ENCODE peak calls at places on chromosomes 3 and 15, in four cellular contexts. One of them, this sample, is unnamed.

GRCh38 chr3:100083209-100083608 is 31.1 kb downstream of the FILIP1L start:
- DNase-seq in K562: no peak
- DNase-seq in A549: no peak
- DNase-seq in HepG2: no peak
- DNase-seq in this sample: no peak

GRCh38 chr3:62154457-62155148 is 218.7 kb downstream of the FEZF2 start:
- DNase-seq in A549: no peak
- DNase-seq in HepG2: peak; percentile 7
- DNase-seq in K562: no peak
- DNase-seq in this sample: no peak

GRCh38 chr15:101070502-101071273 is 151.5 kb downstream of the LRRK1 start:
- DNase-seq in HepG2: peak; percentile 99
- DNase-seq in A549: no peak
- DNase-seq in K562: no peak
- DNase-seq in this sample: no peak

GRCh38 chr15:48795901-48796300 is 15.0 kb downstream of the CEP152 start:
- DNase-seq in HepG2: no peak
- DNase-seq in K562: peak; percentile 26
- DNase-seq in A549: no peak
- DNase-seq in this sample: no peak

GRCh38 chr3:56042326-56042951 is 425.8 kb downstream of the ERC2 start:
- DNase-seq in HepG2: peak; percentile 5
- DNase-seq in K562: peak; percentile 7
- DNase-seq in A549: peak; percentile 3
- DNase-seq in this sample: no peak

GRCh38 chr3:5192568-5193319 is 5.2 kb downstream of the EDEM1 start:
- DNase-seq in A549: no peak
- DNase-seq in K562: no peak
- DNase-seq in HepG2: no peak
- DNase-seq in this sample: no peak

GRCh38 chr15:73985101-73985873 is 6.8 kb downstream of the STOML1 start:
- DNase-seq in HepG2: no peak
- DNase-seq in A549: no peak
- DNase-seq in K562: no peak
- DNase-seq in this sample: no peak

GRCh38 chr3:22013641-22014040 is 262.6 kb upstream of the ZNF385D start:
- DNase-seq in A549: no peak
- DNase-seq in K562: no peak
- DNase-seq in HepG2: no peak
- DNase-seq in this sample: no peak

GRCh38 chr3:47836986-47837385 is 34.0 kb downstream of the DHX30 start:
- DNase-seq in A549: no peak
- DNase-seq in HepG2: no peak
- DNase-seq in K562: no peak
- DNase-seq in this sample: no peak

GRCh38 chr3:47096955-47097354 is 67.0 kb downstream of the SETD2 start:
- DNase-seq in K562: no peak
- DNase-seq in A549: no peak
- DNase-seq in HepG2: no peak
- DNase-seq in this sample: no peak

GRCh38 chr3:129967761-129968160 is 6.8 kb upstream of the TRH start:
- DNase-seq in K562: no peak
- DNase-seq in HepG2: no peak
- DNase-seq in A549: no peak
- DNase-seq in this sample: no peak

DNA sequence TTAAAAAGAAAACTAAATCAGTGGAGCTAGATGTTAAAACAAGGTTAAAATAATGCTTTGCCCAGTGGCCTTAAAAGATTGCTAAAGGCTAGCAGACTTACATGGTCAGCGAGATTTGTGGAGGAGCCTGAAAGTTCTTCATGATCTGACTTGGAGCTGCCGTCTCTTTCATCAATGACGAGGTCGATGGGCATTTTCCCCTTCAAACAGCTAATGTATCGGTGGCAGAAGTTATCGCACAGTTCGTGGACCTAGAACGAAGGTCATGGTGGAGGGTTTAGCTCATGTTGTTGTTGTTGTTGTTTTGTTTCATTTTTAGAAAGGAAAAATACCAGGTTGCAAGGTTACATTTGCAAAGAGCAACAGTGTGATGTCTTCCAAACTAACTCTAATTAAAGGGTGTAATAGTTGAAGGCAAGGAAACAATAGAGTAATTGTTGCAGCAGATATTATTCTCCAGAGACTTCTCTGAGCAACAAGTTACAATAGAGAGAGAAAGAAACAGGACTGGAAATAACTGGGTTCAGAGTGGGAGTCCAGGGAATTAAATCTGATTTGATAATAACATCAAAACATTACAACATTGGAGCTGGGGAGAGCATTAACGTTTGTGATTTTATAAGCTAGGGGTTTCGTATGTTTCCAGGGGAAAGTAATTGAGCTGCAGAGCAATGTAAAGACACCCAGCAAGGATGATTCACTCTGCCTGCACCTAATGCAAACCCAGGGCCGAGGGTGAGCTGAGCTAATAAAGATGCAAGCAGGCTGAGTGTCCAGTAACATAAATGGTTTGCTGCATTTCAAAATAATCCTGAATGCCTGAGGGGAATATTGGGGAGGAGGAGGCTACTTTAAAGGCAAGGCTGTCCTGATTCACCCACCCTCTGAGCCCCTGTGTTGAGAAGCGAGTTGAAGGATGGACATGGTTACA is 6.6 kb downstream of the MEIS2 start:
- DNase-seq in HepG2: no peak
- DNase-seq in A549: no peak
- DNase-seq in K562: no peak
- DNase-seq in this sample: no peak
- TF ChIP-seq USF2 in HepG2: no peak
- TF ChIP-seq USF2 in A549: no peak
- TF ChIP-seq USF2 in K562: no peak
- TF ChIP-seq USF2 in this sample: no peak

DNA sequence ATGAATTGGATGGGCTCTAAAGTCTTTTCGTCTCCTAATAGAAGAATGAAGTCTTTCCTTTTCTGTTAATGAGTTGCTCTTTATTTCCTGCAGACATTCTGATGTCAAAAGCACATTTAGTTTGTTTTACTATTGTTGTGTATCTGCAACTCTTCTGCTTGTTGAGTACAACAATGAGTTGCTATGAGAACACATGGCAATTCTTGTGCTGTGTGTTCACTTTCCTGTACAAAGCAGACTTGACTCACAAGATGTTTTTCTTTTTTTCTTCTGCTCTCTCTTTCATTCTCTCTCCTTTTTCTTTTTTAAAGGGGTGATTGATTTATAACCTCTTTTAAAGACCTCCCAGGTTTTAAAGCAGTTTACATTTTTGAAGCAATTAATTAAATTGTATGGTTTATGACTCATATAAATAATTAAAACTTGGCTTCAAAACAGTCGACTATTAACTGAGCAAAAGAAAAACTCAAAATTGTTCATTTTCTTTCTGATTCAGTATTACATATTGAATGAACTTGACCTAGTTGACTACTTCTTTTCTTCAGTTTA is 31.6 kb upstream of the ABHD10 start:
- DNase-seq in A549: no peak
- DNase-seq in HepG2: no peak
- DNase-seq in K562: no peak
- DNase-seq in this sample: no peak
- TF ChIP-seq PHF8 in A549: no peak
- TF ChIP-seq PHF8 in HepG2: no peak
- TF ChIP-seq PHF8 in K562: no peak
- TF ChIP-seq PHF8 in this sample: no peak

DNA sequence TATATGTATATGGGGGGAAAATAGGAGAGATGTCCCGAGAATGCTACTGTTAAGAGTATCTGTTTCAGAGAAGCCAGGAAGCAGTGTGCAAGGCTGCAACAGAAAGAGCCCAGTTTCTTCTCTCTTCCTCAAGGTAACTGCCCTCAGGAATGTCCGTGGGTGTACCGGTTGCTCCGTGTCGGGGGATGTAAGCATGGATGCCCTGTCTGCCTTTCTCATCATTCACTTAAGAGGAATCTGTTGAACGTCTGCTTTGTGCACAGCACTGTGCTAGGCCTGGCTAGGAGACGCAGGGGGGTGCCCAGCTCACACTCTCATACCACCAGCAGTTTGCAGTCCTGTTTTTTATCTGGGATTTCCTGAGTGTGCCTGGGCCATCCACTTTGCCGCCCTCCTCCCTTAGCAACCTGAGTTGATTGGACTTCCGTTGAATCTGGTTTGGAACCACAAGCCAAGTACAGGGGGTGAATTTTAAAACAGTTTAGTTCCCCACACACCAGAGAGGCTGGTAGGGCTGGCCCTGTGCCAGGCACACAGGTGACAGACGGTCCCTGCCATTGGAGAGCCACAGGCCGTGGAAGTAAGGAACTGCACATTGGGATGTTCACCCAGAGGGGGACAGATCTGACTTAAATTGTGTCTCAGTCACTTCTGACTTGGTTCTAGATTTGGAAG is 11.2 kb downstream of the BOC start:
- DNase-seq in HepG2: no peak
- DNase-seq in A549: no peak
- DNase-seq in K562: no peak
- DNase-seq in this sample: no peak
- TF ChIP-seq USF2 in HepG2: no peak
- TF ChIP-seq USF2 in A549: no peak
- TF ChIP-seq USF2 in K562: no peak
- TF ChIP-seq USF2 in this sample: no peak

DNA sequence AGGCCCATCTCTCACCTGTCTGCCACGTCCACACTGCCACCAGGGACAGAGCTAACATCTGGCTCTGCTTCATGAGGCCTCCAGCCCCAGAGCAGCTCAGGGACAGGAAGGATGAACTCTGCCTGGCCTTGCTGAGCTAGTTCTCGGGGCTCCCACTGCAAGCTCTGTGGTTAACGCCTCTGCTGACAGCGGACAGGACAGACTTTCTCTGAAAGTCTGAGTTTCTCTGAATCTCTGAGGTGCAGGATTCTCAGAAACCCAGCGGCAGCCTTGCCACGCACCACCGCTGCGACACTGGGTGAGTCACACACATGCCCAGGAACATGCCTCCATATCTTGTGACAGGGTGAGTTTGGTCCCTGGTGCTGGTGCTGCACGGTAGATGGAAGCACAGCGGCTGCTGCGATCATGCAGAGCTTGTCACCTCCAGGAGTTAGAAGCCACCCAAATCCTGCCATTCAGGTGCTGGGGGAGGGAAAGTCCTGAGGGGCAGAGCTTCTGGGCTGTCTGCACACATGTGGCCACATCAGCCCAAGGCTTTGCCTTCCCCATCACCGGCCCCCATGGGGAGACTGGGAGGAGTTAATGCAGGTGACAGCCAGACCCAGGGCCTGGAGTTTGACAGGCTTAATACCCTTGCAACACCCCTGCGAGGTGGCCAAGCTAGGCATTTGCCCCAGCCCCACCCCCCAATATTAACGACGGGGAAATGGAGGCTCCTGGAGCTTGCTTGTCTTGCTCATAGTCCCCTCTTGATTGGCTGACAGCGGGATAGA is 267.0 kb downstream of the PLCL2 start:
- DNase-seq in HepG2: no peak
- DNase-seq in K562: no peak
- DNase-seq in A549: no peak
- DNase-seq in this sample: no peak
- TF ChIP-seq PHF8 in HepG2: no peak
- TF ChIP-seq PHF8 in K562: no peak
- TF ChIP-seq PHF8 in A549: no peak
- TF ChIP-seq PHF8 in this sample: no peak

DNA sequence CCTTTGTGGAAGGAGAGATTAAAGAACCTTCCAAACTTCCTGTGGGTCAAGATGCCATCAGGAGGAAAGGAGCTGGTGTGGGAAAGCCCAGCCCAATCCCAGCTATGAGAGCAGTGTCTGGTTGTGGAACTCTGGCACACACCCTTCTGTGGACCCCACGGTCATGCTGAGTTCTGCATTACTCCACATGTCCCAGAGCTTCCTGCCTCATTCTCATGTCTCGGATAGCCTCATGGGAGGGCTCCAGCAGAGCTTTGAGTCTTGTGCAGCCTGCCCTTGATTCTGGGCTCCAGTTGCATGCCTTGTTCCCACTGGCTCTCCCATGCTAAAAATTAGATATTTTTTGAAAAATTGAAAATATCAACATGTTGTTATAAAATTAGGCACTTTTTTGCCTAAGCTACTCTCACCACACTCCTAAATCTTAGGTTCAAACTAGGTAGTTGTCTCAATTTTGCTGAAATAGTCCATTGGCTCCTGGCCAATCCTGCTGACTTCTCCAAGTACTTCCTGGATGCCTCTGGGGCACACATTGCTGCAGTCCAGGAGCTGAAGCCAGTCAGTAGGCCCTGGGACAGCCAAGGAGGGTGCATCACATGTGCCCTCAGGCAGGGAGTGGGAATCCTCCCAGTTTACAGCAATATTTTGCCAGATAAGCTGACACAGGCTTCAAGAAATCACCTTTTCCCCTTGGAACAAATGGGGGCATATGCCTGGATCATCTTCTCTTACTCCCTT is 144.3 kb downstream of the EEFSEC start:
- DNase-seq in HepG2: no peak
- DNase-seq in A549: no peak
- DNase-seq in K562: no peak
- DNase-seq in this sample: peak; percentile 23
- TF ChIP-seq USF2 in HepG2: no peak
- TF ChIP-seq USF2 in A549: no peak
- TF ChIP-seq USF2 in K562: no peak
- TF ChIP-seq USF2 in this sample: no peak

DNA sequence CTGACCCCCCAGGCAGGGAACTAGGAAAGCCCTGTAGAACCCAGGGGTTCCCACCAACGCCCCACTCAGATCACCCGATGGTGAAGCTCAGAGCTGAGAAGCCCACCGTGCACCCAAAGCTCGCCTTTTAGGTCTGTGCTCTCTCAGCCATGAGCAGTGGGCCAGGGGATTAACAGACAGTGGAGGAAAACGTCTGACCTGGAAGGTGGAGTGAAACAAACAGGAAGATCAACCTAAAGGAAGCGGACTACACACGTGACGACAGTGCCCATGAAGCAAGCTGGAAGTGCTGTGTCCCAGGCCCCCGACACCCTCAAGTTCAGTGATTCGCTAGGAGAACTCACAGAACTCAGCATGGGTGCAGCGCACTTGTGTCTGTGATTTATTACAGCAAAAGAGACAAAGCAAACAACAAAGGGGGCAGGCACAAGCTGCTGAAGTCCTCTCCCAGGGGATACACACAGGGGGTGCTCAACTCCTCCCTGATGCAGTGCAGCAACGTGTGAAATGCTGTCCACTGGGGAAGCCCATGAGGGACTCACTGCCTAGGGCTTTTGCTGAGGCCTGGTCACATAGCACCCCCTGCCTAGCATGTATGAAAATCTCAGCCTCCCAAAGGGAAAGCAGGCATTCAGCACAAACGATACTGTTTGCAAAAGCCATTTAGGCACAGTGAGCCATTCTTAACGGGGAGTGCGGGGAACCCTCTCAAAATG is 43.5 kb downstream of the CFAP92 start:
- DNase-seq in HepG2: peak; percentile 80
- DNase-seq in A549: peak; percentile 15
- DNase-seq in K562: no peak
- DNase-seq in this sample: no peak
- TF ChIP-seq PHF8 in HepG2: no peak
- TF ChIP-seq PHF8 in A549: no peak
- TF ChIP-seq PHF8 in K562: no peak
- TF ChIP-seq PHF8 in this sample: no peak

GRCh38 chr15:90873998-90874605 is 5.7 kb downstream of the FURIN start:
- DNase-seq in HepG2: peak; percentile 97
- DNase-seq in K562: peak; percentile 50
- DNase-seq in A549: no peak
- DNase-seq in this sample: no peak
- TF ChIP-seq USF2 in HepG2: no peak
- TF ChIP-seq USF2 in K562: no peak
- TF ChIP-seq USF2 in A549: no peak
- TF ChIP-seq USF2 in this sample: no peak

This sample was measured in H1.